ENCODE peak calls at places on chromosome 4, in four cellular contexts. M is IMR-90, E is H1, Y is mesendoderm. P is an unnamed sample.

GRCh38 chr4:27807207-27807606 is 946.6 kb downstream of the STIM2 start:
- DNase-seq in M (peak), Y (no peak), E (no peak), P (no peak)

GRCh38 chr4:175542787-175543186 is 269.3 kb downstream of the GPM6A start:
- DNase-seq in M (no peak), Y (no peak), E (no peak), P (no peak)

GRCh38 chr4:81380364-81380853 is 91.3 kb downstream of the RASGEF1B start:
- DNase-seq in Y (no peak), M (no peak), E (no peak), P (no peak)

GRCh38 chr4:173794662-173795061 is 264.6 kb upstream of the HAND2 start:
- DNase-seq in Y (no peak), M (peak), E (no peak), P (no peak)

GRCh38 chr4:185113340-185113739 is 29.7 kb upstream of the SLC25A4 start:
- DNase-seq in Y (no peak), M (peak), E (no peak), P (no peak)

GRCh38 chr4:142818009-142818408 is 28.1 kb downstream of the INPP4B start:
- DNase-seq in E (no peak), Y (no peak), M (peak), P (no peak)

GRCh38 chr4:7854697-7855370 is 84.8 kb downstream of the AFAP1 start:
- DNase-seq in M (no peak), E (no peak), Y (no peak), P (no peak)

GRCh38 chr4:5956285-5957021 is 61.8 kb downstream of the C4orf50 start:
- DNase-seq in E (no peak), M (no peak), Y (peak), P (peak)

GRCh38 chr4:19835429-19835828 is 416.3 kb upstream of the SLIT2 start:
- DNase-seq in E (no peak), M (no peak), Y (no peak), P (no peak)

GRCh38 chr4:173489514-173489913 is 40.5 kb downstream of the HAND2 start:
- DNase-seq in E (no peak), Y (no peak), M (peak), P (no peak)

GRCh38 chr4:25075851-25076250 is 45.1 kb upstream of the LGI2 start:
- DNase-seq in M (no peak), Y (no peak), E (no peak), P (no peak)

GRCh38 chr4:38470708-38471262 is 193.2 kb upstream of the KLF3 start:
- DNase-seq in Y (no peak), E (no peak), M (no peak), P (no peak)

GRCh38 chr4:123386608-123387007 is 10.0 kb upstream of the SPRY1 start:
- DNase-seq in Y (no peak), E (no peak), M (peak), P (no peak)

GRCh38 chr4:1970926-1971325 is 37.8 kb downstream of the NELFA start:
- DNase-seq in M (no peak), E (no peak), Y (no peak), P (no peak)

GRCh38 chr4:19888587-19888986 is 363.1 kb upstream of the SLIT2 start:
- DNase-seq in M (no peak), E (no peak), Y (peak), P (no peak)

GRCh38 chr4:88791274-88791673 is 93.6 kb upstream of the NAP1L5 start:
- DNase-seq in M (peak), Y (peak), E (no peak), P (no peak)

GRCh38 chr4:130044788-130045531 is 949.0 kb downstream of the C4orf33 start:
- DNase-seq in M (no peak), E (no peak), Y (no peak), P (no peak)

GRCh38 chr4:109410776-109411175 is 22.8 kb upstream of the SEC24B start:
- DNase-seq in M (peak), Y (peak), E (no peak), P (no peak)

GRCh38 chr4:60039908-60040307 is 1160.2 kb upstream of the ADGRL3 start:
- DNase-seq in Y (no peak), E (no peak), M (no peak), P (no peak)

GRCh38 chr4:25863347-25863784 is 578 bp upstream of the SEL1L3 start:
- DNase-seq in E (peak), Y (peak), M (no peak), P (peak)

GRCh38 chr4:124641715-124642380 is 70.7 kb downstream of the ANKRD50 start:
- DNase-seq in E (no peak), M (peak), Y (no peak), P (no peak)

GRCh38 chr4:88277711-88278025 is 6.7 kb downstream of the PPM1K start:
- DNase-seq in M (no peak), E (no peak), Y (no peak), P (no peak)

GRCh38 chr4:68736813-68737212 is 66.4 kb upstream of the UGT2B15 start:
- DNase-seq in E (no peak), Y (peak), M (no peak), P (no peak)

GRCh38 chr4:102761902-102762301 is 1.1 kb upstream of the MANBA start:
- DNase-seq in M (no peak), E (no peak), Y (no peak), P (no peak)

GRCh38 chr4:112270643-112271484 is 14.8 kb downstream of the TIFA start:
- DNase-seq in M (peak), E (no peak), Y (no peak), P (no peak)

GRCh38 chr4:115154826-115155225 is 41.4 kb upstream of the NDST4 start:
- DNase-seq in E (no peak), M (no peak), Y (peak), P (no peak)

GRCh38 chr4:54661686-54662085 is 3.9 kb downstream of the KIT start:
- DNase-seq in Y (no peak), E (no peak), M (peak), P (no peak)

GRCh38 chr4:70938087-70938486 is 35.9 kb downstream of the MOB1B start:
- DNase-seq in M (no peak), Y (no peak), E (no peak), P (no peak)

DNA sequence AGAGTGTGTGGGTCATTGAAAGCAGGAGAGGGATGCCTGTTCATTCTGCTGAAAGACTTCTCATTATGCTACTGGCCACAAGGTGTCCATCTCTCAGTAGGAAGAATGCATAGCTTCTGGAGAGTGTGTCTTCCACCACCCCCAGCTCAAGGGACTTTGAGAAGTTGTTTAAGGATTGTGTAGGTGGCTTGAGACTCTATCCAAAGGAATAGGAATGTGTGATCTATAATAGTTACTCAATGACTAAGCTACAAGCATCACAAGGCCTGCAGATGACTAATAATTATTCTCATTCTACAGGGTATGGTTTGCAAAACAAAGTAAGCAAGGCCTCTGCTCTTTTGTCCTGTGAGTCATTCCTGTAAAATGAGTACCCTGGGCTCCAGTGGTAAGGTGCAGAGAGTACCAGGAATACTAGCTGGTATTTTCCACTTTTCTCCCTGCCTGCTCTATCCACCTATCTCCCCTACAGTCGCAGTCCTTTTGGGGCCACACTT is 279.8 kb upstream of the BOD1L1 start:
- DNase-seq in M (peak), Y (peak), E (no peak), P (no peak)
- H4K5ac ChIP-seq in M (peak), Y (no peak), E (no peak), P (no peak)

GRCh38 chr4:154313004-154313587 is 178.5 kb downstream of the DCHS2 start:
- DNase-seq in Y (peak), E (no peak), M (no peak), P (no peak)
- H4K5ac ChIP-seq in Y (no peak), E (no peak), M (no peak), P (no peak)

GRCh38 chr4:148211533-148211932 is 230.7 kb downstream of the NR3C2 start:
- DNase-seq in M (no peak), E (no peak), Y (no peak), P (no peak)
- H4K5ac ChIP-seq in M (no peak), E (no peak), Y (no peak), P (no peak)

DNA sequence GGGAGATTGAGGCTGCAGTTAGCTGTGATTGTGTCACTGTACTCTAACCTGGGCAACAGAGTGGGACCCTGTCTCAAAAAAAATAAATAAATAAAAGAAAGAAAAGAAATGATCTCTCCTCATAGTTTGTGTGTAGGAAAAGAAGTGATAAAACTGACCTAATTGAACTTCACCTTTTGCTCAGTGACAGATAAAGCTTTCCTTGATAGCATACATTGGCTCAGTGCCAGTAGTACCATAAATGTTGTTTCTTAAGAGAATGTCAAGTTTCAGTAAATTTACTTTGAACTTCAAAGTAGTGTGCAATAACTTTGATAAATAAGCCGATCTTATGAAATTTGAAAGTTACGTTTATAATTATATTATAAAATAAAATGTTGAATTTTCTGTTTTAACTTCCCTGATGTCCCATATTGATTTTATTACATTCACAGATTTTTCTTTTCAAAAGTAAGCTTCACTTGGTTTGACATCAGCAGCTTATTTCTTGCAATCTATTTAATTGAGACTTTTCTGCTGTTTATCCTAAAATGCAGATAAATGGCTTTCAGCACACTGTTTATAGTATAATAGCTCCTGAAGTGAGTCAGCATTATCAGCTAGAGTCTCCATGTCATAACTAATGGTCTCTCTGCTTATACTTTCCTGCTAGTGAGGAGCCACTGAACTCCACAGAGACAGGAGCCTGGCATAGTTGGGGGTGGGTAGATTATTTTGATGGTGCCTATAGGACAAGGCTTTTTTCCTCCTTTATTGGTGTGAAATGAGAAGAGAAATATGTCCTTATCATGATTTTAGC is 330.1 kb downstream of the BMPR1B start:
- DNase-seq in E (no peak), Y (no peak), M (peak), P (no peak)
- H4K5ac ChIP-seq in E (no peak), Y (no peak), M (no peak), P (no peak)

GRCh38 chr4:83605744-83606172 is 69.8 kb downstream of the GPAT3 start:
- DNase-seq in E (no peak), M (no peak), Y (no peak), P (no peak)

GRCh38 chr4:83605216-83605615 is 69.3 kb downstream of the GPAT3 start:
- DNase-seq in M (no peak), Y (no peak), E (no peak), P (no peak)

GRCh38 chr4:83604315-83604714 is 68.4 kb downstream of the GPAT3 start:
- DNase-seq in Y (no peak), E (no peak), M (no peak), P (no peak)

GRCh38 chr4:83606435-83606834 is 70.5 kb downstream of the GPAT3 start:
- DNase-seq in M (no peak), Y (no peak), E (no peak), P (no peak)

DNA sequence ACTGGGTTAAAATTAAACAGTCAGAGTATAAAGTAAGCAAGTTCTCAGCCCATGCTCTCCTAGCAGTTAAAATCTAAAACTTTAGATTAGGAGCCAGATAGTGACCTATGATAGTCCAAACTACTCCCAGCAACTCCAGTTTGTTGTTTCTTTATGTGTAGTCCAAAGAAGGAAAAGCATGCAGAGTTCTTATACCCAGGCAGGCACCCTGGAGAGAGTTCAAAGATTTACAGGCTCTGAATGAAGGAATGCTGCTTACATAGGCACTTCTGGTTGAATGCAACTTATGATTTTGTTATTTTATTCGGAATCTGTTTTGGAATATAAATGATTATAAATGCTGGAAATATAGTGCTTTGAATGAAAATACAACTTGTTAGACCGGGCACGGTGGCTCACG is 67.2 kb downstream of the GPAT3 start:
- DNase-seq in M (no peak), E (no peak), Y (no peak), P (no peak)
- H4K5ac ChIP-seq in M (no peak), E (no peak), Y (no peak), P (no peak)

DNA sequence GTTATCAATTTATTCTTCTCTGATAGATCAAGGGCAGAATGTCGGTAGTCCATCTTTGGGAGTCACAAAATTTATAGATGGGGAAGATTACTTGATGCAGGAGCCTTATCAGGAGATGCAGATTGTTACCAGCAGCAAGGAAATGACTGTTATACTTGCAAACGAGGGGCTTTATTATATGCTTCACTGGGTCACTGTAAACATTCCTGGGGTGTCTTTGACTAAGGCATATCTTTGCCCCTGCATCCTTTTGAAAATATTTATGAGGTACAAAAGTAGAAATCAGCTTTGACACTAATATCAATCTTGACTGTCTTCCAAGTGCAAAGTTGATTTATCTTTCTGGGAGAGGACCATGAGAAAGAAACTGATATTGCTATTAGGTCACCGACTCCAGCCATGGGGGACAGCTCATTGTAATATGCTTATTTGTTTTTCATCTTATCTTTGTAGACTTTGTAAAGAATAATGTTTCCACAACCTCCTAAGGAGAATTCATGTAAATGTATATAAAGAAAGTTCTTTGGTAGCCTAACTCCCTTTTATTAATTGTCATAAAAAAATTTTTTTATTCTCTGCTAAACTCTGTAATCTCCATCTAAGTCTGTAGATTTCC is 177.3 kb upstream of the EMCN start:
- DNase-seq in E (no peak), M (no peak), Y (no peak), P (no peak)
- H4K5ac ChIP-seq in E (no peak), M (no peak), Y (no peak), P (no peak)

GRCh38 chr4:61770456-61770855 is 570.3 kb downstream of the ADGRL3 start:
- DNase-seq in M (no peak), E (no peak), Y (no peak), P (no peak)
- H4K5ac ChIP-seq in M (no peak), E (peak), Y (no peak), P (no peak)

P was measured in H9.